ENCODE peak calls at places on chromosomes 2 and 18, in ten cellular contexts. Y is AG04450, F is astrocyte, E is OCI-LY7, J is lower leg skin, Q is GM13976, T is fibroblast of pulmonary artery, V is endodermal cell, K is WTC11, Z is BJ. X is an unnamed sample.

GRCh38 chr2:227862227-227862740 is 9.1 kb upstream of the DAW1 start:
- DNase-seq in Y (no peak), F (no peak), E (peak), J (no peak), Q (peak), T (peak), V (no peak), K (no peak), Z (no peak), X (no peak)

GRCh38 chr2:28656937-28657615 is 94.6 kb upstream of the PPP1CB start:
- DNase-seq in Y (no peak), F (no peak), E (no peak), J (no peak), Q (no peak), T (no peak), V (peak), K (no peak), Z (no peak), X (no peak)

GRCh38 chr2:42028571-42029148 is 19.2 kb upstream of the PKDCC start:
- DNase-seq in Y (no peak), F (no peak), E (no peak), J (peak), Q (peak), T (peak), V (no peak), K (no peak), Z (no peak), X (no peak)

GRCh38 chr18:77059294-77059916 is 73.2 kb downstream of the MBP start:
- DNase-seq in Y (no peak), F (no peak), E (peak), J (peak), Q (no peak), T (peak), V (peak), K (peak), Z (no peak), X (no peak)

GRCh38 chr18:23452728-23453656 is at the start of gene RIOK3:
- DNase-seq in Y (peak), F (peak), E (peak), J (peak), Q (peak), T (peak), V (peak), K (peak), Z (peak), X (peak)

GRCh38 chr2:205405752-205406151 is 276.5 kb upstream of the NRP2 start:
- DNase-seq in Y (peak), F (peak), E (no peak), J (no peak), Q (no peak), T (peak), V (no peak), K (no peak), Z (peak), X (no peak)

GRCh38 chr2:64586883-64587481 is 62.9 kb downstream of the AFTPH start:
- DNase-seq in Y (peak), F (peak), E (peak), J (no peak), Q (peak), T (peak), V (no peak), K (no peak), Z (no peak), X (no peak)

GRCh38 chr18:70961933-70962332 is 673.1 kb downstream of the SOCS6 start:
- DNase-seq in Y (no peak), F (no peak), E (no peak), J (no peak), Q (no peak), T (no peak), V (no peak), K (no peak), Z (no peak), X (no peak)

GRCh38 chr18:8552151-8552550 is 57.1 kb upstream of the RAB12 start:
- DNase-seq in Y (no peak), F (peak), E (no peak), J (no peak), Q (no peak), T (no peak), V (no peak), K (no peak), Z (no peak), X (no peak)

GRCh38 chr2:226622484-226622883 is 177.1 kb downstream of the IRS1 start:
- DNase-seq in Y (no peak), F (no peak), E (no peak), J (no peak), Q (no peak), T (no peak), V (no peak), K (no peak), Z (no peak), X (no peak)
- TF ChIP-seq CTCF in Y (peak), F (peak), E (no peak), J (no peak), Q (no peak), T (peak), V (peak), K (no peak), Z (no peak), X (no peak)

GRCh38 chr2:152499411-152499810 is 164.4 kb downstream of the FMNL2 start:
- DNase-seq in Y (no peak), F (no peak), E (no peak), J (no peak), Q (no peak), T (no peak), V (no peak), K (no peak), Z (no peak), X (no peak)

GRCh38 chr2:152499921-152500320 is 164.9 kb downstream of the FMNL2 start:
- DNase-seq in Y (no peak), F (peak), E (no peak), J (no peak), Q (peak), T (peak), V (no peak), K (no peak), Z (no peak), X (no peak)

GRCh38 chr2:152497481-152498052 is 162.6 kb downstream of the FMNL2 start:
- DNase-seq in Y (no peak), F (peak), E (no peak), J (no peak), Q (peak), T (peak), V (no peak), K (no peak), Z (no peak), X (no peak)

GRCh38 chr2:152500777-152501176 is 165.8 kb downstream of the FMNL2 start:
- DNase-seq in Y (no peak), F (no peak), E (no peak), J (peak), Q (no peak), T (no peak), V (no peak), K (no peak), Z (no peak), X (no peak)

DNA sequence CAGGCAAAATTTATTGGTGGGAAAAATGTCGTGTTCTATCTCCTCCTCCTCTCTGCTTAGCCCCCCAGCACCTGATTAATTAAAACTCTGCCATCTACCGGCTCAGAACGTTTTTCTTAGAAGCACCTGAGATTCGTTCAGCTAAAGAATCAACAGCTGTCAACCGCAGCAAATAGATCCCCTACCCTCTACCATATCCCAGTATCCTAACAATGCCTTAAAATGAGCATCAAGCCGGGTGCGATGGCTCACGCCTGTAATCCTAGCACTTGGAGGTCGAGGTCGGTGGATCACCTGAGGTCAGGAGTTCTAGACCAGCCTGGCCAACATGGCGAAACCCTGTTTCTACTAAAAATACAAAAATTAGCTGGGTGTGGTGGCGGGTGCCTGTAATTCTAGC is 165.4 kb downstream of the FMNL2 start:
- DNase-seq in Y (no peak), F (no peak), E (no peak), J (no peak), Q (no peak), T (no peak), V (no peak), K (no peak), Z (no peak), X (no peak)
- TF ChIP-seq CTCF in Y (no peak), F (no peak), E (no peak), J (no peak), Q (no peak), T (no peak), V (peak), K (no peak), Z (no peak), X (no peak)

GRCh38 chr2:80858955-80859354 is 554.4 kb upstream of the LRRTM1 start:
- DNase-seq in Y (no peak), F (no peak), E (no peak), J (no peak), Q (no peak), T (peak), V (no peak), K (no peak), Z (no peak), X (no peak)
- TF ChIP-seq CTCF in Y (no peak), F (no peak), E (no peak), J (no peak), Q (no peak), T (no peak), V (no peak), K (no peak), Z (no peak), X (no peak)

GRCh38 chr2:230068658-230069080 is at the start of gene SLC16A14:
- DNase-seq in Y (peak), F (peak), E (peak), J (no peak), Q (peak), T (peak), V (no peak), K (no peak), Z (no peak), X (no peak)
- TF ChIP-seq CTCF in Y (peak), F (peak), E (peak), J (no peak), Q (no peak), T (peak), V (peak), K (no peak), Z (peak), X (no peak)

DNA sequence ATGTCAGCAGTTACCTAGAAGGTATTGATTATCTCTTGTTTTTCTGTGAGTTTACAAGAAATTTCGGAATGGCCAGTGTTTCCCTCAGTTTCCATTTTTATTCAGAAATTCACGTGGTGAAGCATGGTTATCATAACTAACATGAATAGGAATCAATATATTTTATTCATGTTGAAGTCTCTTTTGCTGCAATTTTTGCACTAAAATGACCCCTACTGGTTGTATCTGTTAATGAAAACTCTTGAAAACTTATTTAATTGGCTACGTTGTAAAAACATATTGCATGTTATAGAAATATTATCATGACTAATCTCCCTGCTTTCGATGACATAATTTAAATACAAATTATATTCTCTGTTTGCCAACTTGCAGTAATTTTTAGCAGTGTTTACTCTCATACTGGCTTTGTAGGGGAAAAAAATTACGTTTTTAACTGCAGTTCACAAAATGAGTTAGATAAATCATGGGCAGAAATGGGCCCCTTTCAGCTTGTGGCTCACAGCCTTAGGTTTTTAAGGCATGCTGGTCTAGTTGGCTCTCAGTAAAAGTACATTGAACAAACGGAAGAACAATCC is 3.5 kb downstream of the CRIM1 start:
- DNase-seq in Y (no peak), F (no peak), E (peak), J (no peak), Q (no peak), T (no peak), V (no peak), K (no peak), Z (no peak), X (no peak)
- TF ChIP-seq CTCF in Y (peak), F (peak), E (peak), J (no peak), Q (no peak), T (peak), V (peak), K (no peak), Z (peak), X (no peak)

DNA sequence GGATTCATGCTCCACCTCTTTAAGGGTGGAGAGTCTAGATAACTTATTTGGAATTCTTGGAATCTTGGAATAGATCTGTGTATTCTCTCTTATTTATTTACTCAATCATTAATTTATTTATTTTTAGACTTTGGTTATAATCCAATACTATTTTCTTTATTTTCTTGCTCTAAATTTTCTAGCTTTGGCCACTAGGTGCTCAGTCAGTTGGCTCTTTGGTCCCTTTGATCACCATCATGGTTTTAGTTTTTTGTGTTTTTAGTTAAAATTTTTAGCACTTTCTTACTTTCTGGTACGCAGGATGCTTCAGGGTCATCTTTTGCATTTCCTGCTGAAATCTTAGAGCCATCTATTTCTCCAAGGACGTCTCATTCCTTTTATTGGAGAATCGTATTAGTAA is 5.2 kb upstream of the PLEK start:
- DNase-seq in Y (no peak), F (no peak), E (no peak), J (no peak), Q (no peak), T (no peak), V (no peak), K (no peak), Z (no peak), X (no peak)
- TF ChIP-seq CTCF in Y (peak), F (no peak), E (peak), J (no peak), Q (no peak), T (peak), V (peak), K (no peak), Z (no peak), X (no peak)

GRCh38 chr2:175676813-175677212 is 325.3 kb downstream of the LNPK start:
- DNase-seq in Y (no peak), F (no peak), E (no peak), J (no peak), Q (no peak), T (no peak), V (no peak), K (no peak), Z (no peak), X (no peak)
- TF ChIP-seq CTCF in Y (peak), F (no peak), E (peak), J (no peak), Q (no peak), T (no peak), V (peak), K (no peak), Z (no peak), X (no peak)

DNA sequence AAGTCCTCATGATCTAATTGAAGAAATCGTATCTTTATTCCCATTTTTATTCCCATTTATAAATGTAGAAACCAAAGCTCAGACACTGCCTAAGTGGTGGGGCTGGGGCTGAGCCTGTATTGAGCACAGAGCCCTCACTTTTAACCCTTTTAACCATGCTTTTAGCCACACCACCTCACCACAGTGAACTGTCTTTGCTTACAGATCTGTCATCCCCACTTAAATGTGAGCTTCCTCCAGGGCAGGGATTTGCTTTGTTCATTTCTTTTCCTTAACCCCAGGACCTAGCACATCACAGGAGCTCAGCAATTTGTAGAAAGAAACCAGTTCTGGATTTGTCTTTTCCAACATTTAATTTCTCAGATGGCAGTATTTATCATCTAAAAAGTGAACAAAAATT is 2.1 kb downstream of the BOD1L2 start:
- DNase-seq in Y (no peak), F (no peak), E (no peak), J (no peak), Q (no peak), T (no peak), V (no peak), K (no peak), Z (no peak), X (no peak)
- TF ChIP-seq CTCF in Y (no peak), F (no peak), E (no peak), J (no peak), Q (no peak), T (no peak), V (no peak), K (no peak), Z (no peak), X (no peak)